ENCODE peak calls at places on chromosomes 13 and 19, in six cellular contexts. One of them, this sample, is unnamed.

GRCh38 chr13:107069107-107069776 is 501.3 kb upstream of the ARGLU1 start:
- DNase-seq in IMR-90: peak
- DNase-seq in dermis microvascular lymphatic vessel endothelial cell: no peak
- DNase-seq in NCI-H187 treated with DMSO at 0.1 percent for 48 hours: no peak
- DNase-seq in nephron progenitor cell: no peak
- DNase-seq in occipital lobe: no peak
- DNase-seq in this sample: no peak

GRCh38 chr19:18203408-18203862 is 407 bp downstream of the RAB3A start:
- DNase-seq in IMR-90: no peak
- DNase-seq in dermis microvascular lymphatic vessel endothelial cell: no peak
- DNase-seq in NCI-H187 treated with DMSO at 0.1 percent for 48 hours: no peak
- DNase-seq in nephron progenitor cell: no peak
- DNase-seq in occipital lobe: no peak
- DNase-seq in this sample: no peak

GRCh38 chr19:18109731-18110671 is 12.4 kb downstream of the MAST3 start:
- DNase-seq in nephron progenitor cell: peak
- DNase-seq in NCI-H187 treated with DMSO at 0.1 percent for 48 hours: no peak
- DNase-seq in dermis microvascular lymphatic vessel endothelial cell: no peak
- DNase-seq in occipital lobe: peak
- DNase-seq in IMR-90: no peak
- DNase-seq in this sample: no peak

GRCh38 chr13:45564108-45564507 is 51.4 kb downstream of the ERICH6B start:
- DNase-seq in dermis microvascular lymphatic vessel endothelial cell: no peak
- DNase-seq in NCI-H187 treated with DMSO at 0.1 percent for 48 hours: no peak
- DNase-seq in occipital lobe: no peak
- DNase-seq in nephron progenitor cell: no peak
- DNase-seq in IMR-90: peak
- DNase-seq in this sample: no peak

GRCh38 chr13:66033924-66034323 is 1196.2 kb downstream of the PCDH9 start:
- DNase-seq in nephron progenitor cell: no peak
- DNase-seq in NCI-H187 treated with DMSO at 0.1 percent for 48 hours: no peak
- DNase-seq in occipital lobe: no peak
- DNase-seq in dermis microvascular lymphatic vessel endothelial cell: no peak
- DNase-seq in IMR-90: no peak
- DNase-seq in this sample: no peak

GRCh38 chr19:572891-573825 is 762 bp downstream of the BSG start:
- DNase-seq in NCI-H187 treated with DMSO at 0.1 percent for 48 hours: no peak
- DNase-seq in dermis microvascular lymphatic vessel endothelial cell: no peak
- DNase-seq in occipital lobe: no peak
- DNase-seq in nephron progenitor cell: peak
- DNase-seq in IMR-90: peak
- DNase-seq in this sample: no peak

GRCh38 chr13:39132286-39132685 is 94.0 kb downstream of the NHLRC3 start:
- DNase-seq in dermis microvascular lymphatic vessel endothelial cell: no peak
- DNase-seq in NCI-H187 treated with DMSO at 0.1 percent for 48 hours: no peak
- DNase-seq in IMR-90: no peak
- DNase-seq in occipital lobe: no peak
- DNase-seq in nephron progenitor cell: no peak
- DNase-seq in this sample: no peak

GRCh38 chr13:20351279-20352022 is 119.3 kb upstream of the GJB6 start:
- DNase-seq in nephron progenitor cell: no peak
- DNase-seq in IMR-90: peak
- DNase-seq in NCI-H187 treated with DMSO at 0.1 percent for 48 hours: no peak
- DNase-seq in dermis microvascular lymphatic vessel endothelial cell: no peak
- DNase-seq in occipital lobe: no peak
- DNase-seq in this sample: no peak

GRCh38 chr19:46211201-46211881 is 18.2 kb upstream of the IGFL1 start:
- DNase-seq in dermis microvascular lymphatic vessel endothelial cell: peak
- DNase-seq in nephron progenitor cell: no peak
- DNase-seq in occipital lobe: no peak
- DNase-seq in IMR-90: no peak
- DNase-seq in NCI-H187 treated with DMSO at 0.1 percent for 48 hours: no peak
- DNase-seq in this sample: peak

GRCh38 chr13:49829715-49830114 is 37.2 kb upstream of the KPNA3 start:
- DNase-seq in occipital lobe: no peak
- DNase-seq in dermis microvascular lymphatic vessel endothelial cell: no peak
- DNase-seq in IMR-90: no peak
- DNase-seq in NCI-H187 treated with DMSO at 0.1 percent for 48 hours: no peak
- DNase-seq in nephron progenitor cell: no peak
- DNase-seq in this sample: no peak

This sample was measured in pulmonary artery endothelial cell.